ENCODE peak calls at places on chromosomes 1 and 21, in nine cellular contexts. D, M, P, Z, V, J, T, W and O are unnamed samples.

GRCh38 chr1:217493290-217493689 is 137.6 kb downstream of the GPATCH2 start:
- DNase-seq in J (no peak), M (no peak), P (no peak), T (no peak), W (peak; percentile 16), V (no peak), D (no peak), Z (no peak), O (no peak)

GRCh38 chr1:63659448-63659847 is 66.2 kb downstream of the PGM1 start:
- DNase-seq in Z (no peak), D (no peak), M (no peak), V (no peak), W (no peak), T (no peak), J (no peak), P (no peak), O (no peak)

GRCh38 chr1:117780981-117781475 is 148.4 kb downstream of the GDAP2 start:
- DNase-seq in V (no peak), M (no peak), D (no peak), W (peak; percentile 13), T (no peak), J (no peak), P (no peak), Z (no peak), O (no peak)

GRCh38 chr1:53166912-53167311 is 24.5 kb upstream of the SLC1A7 start:
- DNase-seq in M (no peak), J (no peak), Z (no peak), T (no peak), V (no peak), W (no peak), P (no peak), D (no peak), O (no peak)

GRCh38 chr21:28768753-28769152 is 223.9 kb downstream of the LTN1 start:
- DNase-seq in J (no peak), M (no peak), Z (no peak), T (no peak), D (no peak), P (no peak), W (no peak), V (no peak), O (no peak)

GRCh38 chr1:201025571-201026002 is 2.1 kb upstream of the KIF21B start:
- DNase-seq in P (no peak), J (no peak), V (no peak), Z (peak; percentile 56), M (no peak), D (no peak), T (peak; percentile 69), W (peak; percentile 79), O (no peak)

GRCh38 chr1:204978782-204979181 is 64.2 kb upstream of the CNTN2 start:
- DNase-seq in P (no peak), J (no peak), V (no peak), Z (no peak), M (no peak), D (no peak), T (no peak), W (no peak), O (no peak)

GRCh38 chr21:38467369-38467768 is 30.9 kb downstream of the ERG start:
- DNase-seq in V (no peak), Z (no peak), D (no peak), P (no peak), W (no peak), J (no peak), T (no peak), M (no peak), O (no peak)

GRCh38 chr1:147600119-147601111 is 59.1 kb downstream of the BCL9 start:
- DNase-seq in T (peak; percentile 22), P (no peak), Z (no peak), V (peak; percentile 19), D (no peak), J (no peak), M (no peak), W (peak; percentile 70), O (no peak)

GRCh38 chr1:33181038-33181861 is 593 bp downstream of the TRIM62 start:
- DNase-seq in T (no peak), J (no peak), V (no peak), Z (peak; percentile 79), D (peak; percentile 52), P (peak; percentile 67), M (peak; percentile 75), W (peak; percentile 41), O (peak; percentile 51)

GRCh38 chr1:172717722-172718455 is 59.0 kb downstream of the FASLG start:
- DNase-seq in Z (no peak), M (no peak), V (no peak), P (no peak), W (peak; percentile 10), D (no peak), J (no peak), T (peak; percentile 28), O (no peak)

GRCh38 chr1:219794085-219794743 is 134.1 kb downstream of the SLC30A10 start:
- DNase-seq in J (no peak), D (no peak), V (no peak), Z (no peak), W (no peak), P (no peak), M (no peak), T (no peak), O (no peak)

GRCh38 chr1:2471159-2471471 is 5.0 kb upstream of the PLCH2 start:
- DNase-seq in T (no peak), W (no peak), P (no peak), J (no peak), D (no peak), Z (no peak), M (no peak), V (no peak), O (no peak)

GRCh38 chr1:2468041-2468472 is 8.0 kb upstream of the PLCH2 start:
- DNase-seq in V (no peak), W (peak; percentile 34), J (peak; percentile 13), T (peak; percentile 75), Z (peak; percentile 90), D (peak; percentile 42), M (no peak), P (no peak), O (no peak)

GRCh38 chr1:2468540-2468939 is 7.5 kb upstream of the PLCH2 start:
- DNase-seq in D (no peak), J (no peak), V (no peak), W (no peak), Z (no peak), T (no peak), M (no peak), P (no peak), O (no peak)

GRCh38 chr1:2470290-2471158 is 5.6 kb upstream of the PLCH2 start:
- DNase-seq in Z (no peak), W (no peak), T (no peak), M (no peak), P (no peak), J (no peak), D (no peak), V (no peak), O (no peak)

GRCh38 chr1:2469103-2469940 is 6.8 kb upstream of the PLCH2 start:
- DNase-seq in T (no peak), Z (no peak), D (no peak), J (no peak), W (no peak), M (no peak), V (no peak), P (no peak), O (no peak)
- H3K9me3 ChIP-seq in T (no peaks in the 10 kb centered on the region), Z (no peaks in the 10 kb centered on the region), D (no peaks in the 10 kb centered on the region), J (no peaks in the 10 kb centered on the region), W (no peaks in the 10 kb centered on the region), M (no peaks in the 10 kb centered on the region), V (no peaks in the 10 kb centered on the region), P (no peaks in the 10 kb centered on the region), O (no peaks in the 10 kb centered on the region)

GRCh38 chr1:160186734-160187133 is 3.6 kb upstream of the CASQ1 start:
- DNase-seq in T (no peak), V (no peak), Z (no peak), P (no peak), J (no peak), M (no peak), W (no peak), D (no peak), O (no peak)
- TF ChIP-seq CTCF in T (no peak), V (no peak), Z (no peak), P (no peak), J (no peak), M (no peak), W (no peak), D (no peak), O (no peak)

GRCh38 chr21:7952648-7953047 is 2568.7 kb upstream of the TPTE start:
- DNase-seq in D (no peak), P (no peak), M (no peak), J (no peak), T (no peak), Z (no peak), V (no peak), W (no peak), O (no peak)

GRCh38 chr21:7953058-7953457 is 2568.3 kb upstream of the TPTE start:
- DNase-seq in W (no peak), V (no peak), T (no peak), J (no peak), Z (no peak), D (no peak), P (no peak), M (no peak), O (no peak)

GRCh38 chr21:7951854-7952519 is 2569.4 kb upstream of the TPTE start:
- DNase-seq in T (no peak), M (no peak), J (no peak), P (no peak), Z (no peak), D (no peak), W (no peak), V (no peak), O (no peak)

DNA sequence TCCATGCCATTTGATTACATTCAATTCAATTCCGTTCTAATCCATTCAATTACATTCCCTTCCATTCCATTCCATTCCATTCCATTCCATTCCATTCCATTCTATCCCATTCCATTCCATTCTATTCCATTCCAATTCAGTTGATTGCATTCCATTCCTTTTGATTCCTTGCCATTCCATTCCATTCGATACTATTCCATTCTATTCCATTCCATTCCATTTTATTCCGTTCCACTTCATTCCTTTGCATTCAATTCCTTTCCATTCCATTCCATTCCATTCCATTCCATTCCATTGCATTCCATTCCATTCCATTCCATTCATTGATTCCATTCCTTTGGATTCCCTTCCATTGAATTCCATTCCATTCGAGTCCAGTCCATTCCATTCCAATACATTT is 2574.0 kb upstream of the TPTE start:
- DNase-seq in M (no peak), J (no peak), P (no peak), D (no peak), T (no peak), W (no peak), V (no peak), Z (no peak), O (no peak)
- H3K9me3 ChIP-seq in M (peaks cover 99% of the 10 kb centered on the region), J (peaks cover 98% of the 10 kb centered on the region), P (peaks cover 4% of the 10 kb centered on the region), D (peaks cover 66% of the 10 kb centered on the region), T (no peaks in the 10 kb centered on the region), W (peaks cover 66% of the 10 kb centered on the region), V (peaks cover 67% of the 10 kb centered on the region), Z (peaks cover 98% of the 10 kb centered on the region), O (peaks cover 88% of the 10 kb centered on the region)

DNA sequence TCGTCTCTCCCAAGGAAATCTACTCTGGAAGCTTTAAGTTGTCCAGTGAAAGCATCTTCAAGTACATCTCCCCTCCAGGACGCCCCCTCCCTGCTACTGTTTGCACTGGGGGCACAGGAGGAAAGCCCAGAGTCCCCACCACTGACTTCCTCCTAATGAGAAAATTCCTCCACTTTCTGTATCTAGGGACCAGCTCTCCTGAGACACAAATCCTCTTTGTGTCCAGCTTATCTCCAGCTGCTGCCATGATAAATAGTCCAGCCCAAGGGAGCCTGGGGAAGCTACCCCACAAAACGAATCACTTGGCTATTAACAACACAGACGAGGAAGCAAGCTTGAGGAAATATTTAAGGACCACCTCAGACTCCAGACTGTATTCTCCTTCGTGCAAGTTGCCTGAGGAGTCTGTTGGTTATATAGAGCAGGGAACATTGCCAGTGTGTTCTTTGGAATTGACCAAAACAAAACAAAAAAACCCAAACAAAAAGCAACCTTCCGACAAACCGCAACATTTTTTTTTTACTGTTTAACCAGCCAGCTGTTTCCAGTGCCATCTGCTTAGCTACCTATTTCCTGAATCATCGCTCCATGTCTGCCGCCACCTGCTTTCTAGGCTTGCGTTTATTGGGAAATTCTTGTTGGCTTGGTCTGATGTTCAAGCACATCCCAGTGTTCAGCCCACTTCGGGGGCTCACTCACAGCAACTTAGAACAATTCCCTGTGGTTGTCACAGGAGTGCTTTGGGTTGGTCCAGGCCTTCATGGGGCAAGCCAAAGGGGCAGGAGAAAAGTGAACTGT is 7.7 kb downstream of the C1orf226 start:
- DNase-seq in M (no peak), T (peak; percentile 41), P (no peak), V (no peak), Z (peak; percentile 79), W (peak; percentile 30), J (peak; percentile 16), D (peak; percentile 57), O (no peak)
- TF ChIP-seq CTCF in M (no peak), T (no peak), P (no peak), V (no peak), Z (no peak), W (no peak), J (no peak), D (no peak), O (no peak)